ENCODE peak calls at places on chromosome 12, in ten cellular contexts. One of them, this sample, is unnamed.

GRCh38 chr12:132953163-132953425 is 3.0 kb downstream of the ZNF605 start:
- DNase-seq in stimulated activated CD4-positive, alpha-beta T cell treated with anti-CD3 and anti-CD28 coated beads, Interleukin-1b, Interleukin-23, amount 100 ng/mL, for 1 hour: no peak
- DNase-seq in cardiac muscle cell: no peak
- DNase-seq in activated CD4-positive, alpha-beta T cell treated with anti-CD3 and anti-CD28 coated beads, Interleukin-2, amount 50 U/mL, for 1 hour: no peak
- DNase-seq in GM18507: no peak
- DNase-seq in activated T-cell treated with anti-CD3 and anti-CD28 coated beads for 1 hour: no peak
- DNase-seq in endothelial cell of umbilical vein: no peak
- DNase-seq in T47D: no peak
- DNase-seq in ovary: no peak
- DNase-seq in Peyer's patch: no peak
- DNase-seq in this sample: peak; percentile 35

GRCh38 chr12:71848212-71848611 is 8.7 kb downstream of the TBC1D15 start:
- DNase-seq in endothelial cell of umbilical vein: no peak
- DNase-seq in cardiac muscle cell: no peak
- DNase-seq in T47D: no peak
- DNase-seq in Peyer's patch: no peak
- DNase-seq in ovary: no peak
- DNase-seq in stimulated activated CD4-positive, alpha-beta T cell treated with anti-CD3 and anti-CD28 coated beads, Interleukin-1b, Interleukin-23, amount 100 ng/mL, for 1 hour: no peak
- DNase-seq in activated CD4-positive, alpha-beta T cell treated with anti-CD3 and anti-CD28 coated beads, Interleukin-2, amount 50 U/mL, for 1 hour: no peak
- DNase-seq in activated T-cell treated with anti-CD3 and anti-CD28 coated beads for 1 hour: no peak
- DNase-seq in GM18507: no peak
- DNase-seq in this sample: no peak

GRCh38 chr12:62642509-62642908 is 175.9 kb downstream of the MON2 start:
- DNase-seq in T47D: no peak
- DNase-seq in Peyer's patch: no peak
- DNase-seq in stimulated activated CD4-positive, alpha-beta T cell treated with anti-CD3 and anti-CD28 coated beads, Interleukin-1b, Interleukin-23, amount 100 ng/mL, for 1 hour: no peak
- DNase-seq in ovary: no peak
- DNase-seq in activated T-cell treated with anti-CD3 and anti-CD28 coated beads for 1 hour: no peak
- DNase-seq in cardiac muscle cell: no peak
- DNase-seq in endothelial cell of umbilical vein: no peak
- DNase-seq in GM18507: no peak
- DNase-seq in activated CD4-positive, alpha-beta T cell treated with anti-CD3 and anti-CD28 coated beads, Interleukin-2, amount 50 U/mL, for 1 hour: no peak
- DNase-seq in this sample: no peak

GRCh38 chr12:44819884-44820283 is 56.2 kb downstream of the NELL2 start:
- DNase-seq in activated CD4-positive, alpha-beta T cell treated with anti-CD3 and anti-CD28 coated beads, Interleukin-2, amount 50 U/mL, for 1 hour: no peak
- DNase-seq in GM18507: no peak
- DNase-seq in T47D: no peak
- DNase-seq in endothelial cell of umbilical vein: no peak
- DNase-seq in ovary: no peak
- DNase-seq in stimulated activated CD4-positive, alpha-beta T cell treated with anti-CD3 and anti-CD28 coated beads, Interleukin-1b, Interleukin-23, amount 100 ng/mL, for 1 hour: no peak
- DNase-seq in Peyer's patch: no peak
- DNase-seq in activated T-cell treated with anti-CD3 and anti-CD28 coated beads for 1 hour: no peak
- DNase-seq in cardiac muscle cell: no peak
- DNase-seq in this sample: no peak

GRCh38 chr12:5230151-5230550 is 186.5 kb downstream of the KCNA5 start:
- DNase-seq in ovary: no peak
- DNase-seq in endothelial cell of umbilical vein: no peak
- DNase-seq in activated CD4-positive, alpha-beta T cell treated with anti-CD3 and anti-CD28 coated beads, Interleukin-2, amount 50 U/mL, for 1 hour: no peak
- DNase-seq in GM18507: no peak
- DNase-seq in cardiac muscle cell: no peak
- DNase-seq in T47D: no peak
- DNase-seq in activated T-cell treated with anti-CD3 and anti-CD28 coated beads for 1 hour: no peak
- DNase-seq in Peyer's patch: no peak
- DNase-seq in stimulated activated CD4-positive, alpha-beta T cell treated with anti-CD3 and anti-CD28 coated beads, Interleukin-1b, Interleukin-23, amount 100 ng/mL, for 1 hour: no peak
- DNase-seq in this sample: no peak

GRCh38 chr12:98595152-98595988 is 1.9 kb downstream of the SLC25A3 start:
- DNase-seq in cardiac muscle cell: no peak
- DNase-seq in Peyer's patch: no peak
- DNase-seq in stimulated activated CD4-positive, alpha-beta T cell treated with anti-CD3 and anti-CD28 coated beads, Interleukin-1b, Interleukin-23, amount 100 ng/mL, for 1 hour: no peak
- DNase-seq in activated CD4-positive, alpha-beta T cell treated with anti-CD3 and anti-CD28 coated beads, Interleukin-2, amount 50 U/mL, for 1 hour: no peak
- DNase-seq in T47D: no peak
- DNase-seq in ovary: no peak
- DNase-seq in activated T-cell treated with anti-CD3 and anti-CD28 coated beads for 1 hour: no peak
- DNase-seq in GM18507: no peak
- DNase-seq in endothelial cell of umbilical vein: peak; percentile 72
- DNase-seq in this sample: peak; percentile 17

GRCh38 chr12:69332815-69333358 is 15.3 kb upstream of the LYZ start:
- DNase-seq in activated T-cell treated with anti-CD3 and anti-CD28 coated beads for 1 hour: no peak
- DNase-seq in Peyer's patch: peak; percentile 52
- DNase-seq in T47D: no peak
- DNase-seq in cardiac muscle cell: no peak
- DNase-seq in activated CD4-positive, alpha-beta T cell treated with anti-CD3 and anti-CD28 coated beads, Interleukin-2, amount 50 U/mL, for 1 hour: no peak
- DNase-seq in ovary: no peak
- DNase-seq in stimulated activated CD4-positive, alpha-beta T cell treated with anti-CD3 and anti-CD28 coated beads, Interleukin-1b, Interleukin-23, amount 100 ng/mL, for 1 hour: no peak
- DNase-seq in endothelial cell of umbilical vein: no peak
- DNase-seq in GM18507: no peak
- DNase-seq in this sample: peak; percentile 64

GRCh38 chr12:65823481-65824313 is 586 bp upstream of the HMGA2 start:
- DNase-seq in ovary: peak; percentile 47
- DNase-seq in activated T-cell treated with anti-CD3 and anti-CD28 coated beads for 1 hour: no peak
- DNase-seq in activated CD4-positive, alpha-beta T cell treated with anti-CD3 and anti-CD28 coated beads, Interleukin-2, amount 50 U/mL, for 1 hour: no peak
- DNase-seq in endothelial cell of umbilical vein: peak; percentile 60
- DNase-seq in cardiac muscle cell: peak; percentile 86
- DNase-seq in stimulated activated CD4-positive, alpha-beta T cell treated with anti-CD3 and anti-CD28 coated beads, Interleukin-1b, Interleukin-23, amount 100 ng/mL, for 1 hour: no peak
- DNase-seq in Peyer's patch: peak; percentile 68
- DNase-seq in GM18507: no peak
- DNase-seq in T47D: peak; percentile 91
- DNase-seq in this sample: peak; percentile 89

GRCh38 chr12:45580570-45580969 is 148.9 kb upstream of the ARID2 start:
- DNase-seq in stimulated activated CD4-positive, alpha-beta T cell treated with anti-CD3 and anti-CD28 coated beads, Interleukin-1b, Interleukin-23, amount 100 ng/mL, for 1 hour: no peak
- DNase-seq in Peyer's patch: no peak
- DNase-seq in GM18507: no peak
- DNase-seq in ovary: no peak
- DNase-seq in cardiac muscle cell: no peak
- DNase-seq in activated CD4-positive, alpha-beta T cell treated with anti-CD3 and anti-CD28 coated beads, Interleukin-2, amount 50 U/mL, for 1 hour: no peak
- DNase-seq in T47D: no peak
- DNase-seq in activated T-cell treated with anti-CD3 and anti-CD28 coated beads for 1 hour: no peak
- DNase-seq in endothelial cell of umbilical vein: no peak
- DNase-seq in this sample: no peak

GRCh38 chr12:49933793-49934192 is 16.7 kb upstream of the AQP2 start:
- DNase-seq in activated T-cell treated with anti-CD3 and anti-CD28 coated beads for 1 hour: no peak
- DNase-seq in ovary: no peak
- DNase-seq in stimulated activated CD4-positive, alpha-beta T cell treated with anti-CD3 and anti-CD28 coated beads, Interleukin-1b, Interleukin-23, amount 100 ng/mL, for 1 hour: no peak
- DNase-seq in endothelial cell of umbilical vein: no peak
- DNase-seq in Peyer's patch: no peak
- DNase-seq in cardiac muscle cell: no peak
- DNase-seq in T47D: no peak
- DNase-seq in GM18507: no peak
- DNase-seq in activated CD4-positive, alpha-beta T cell treated with anti-CD3 and anti-CD28 coated beads, Interleukin-2, amount 50 U/mL, for 1 hour: no peak
- DNase-seq in this sample: no peak

GRCh38 chr12:116353958-116354357 is 76.5 kb upstream of the MED13L start:
- DNase-seq in Peyer's patch: no peak
- DNase-seq in activated CD4-positive, alpha-beta T cell treated with anti-CD3 and anti-CD28 coated beads, Interleukin-2, amount 50 U/mL, for 1 hour: no peak
- DNase-seq in endothelial cell of umbilical vein: no peak
- DNase-seq in cardiac muscle cell: no peak
- DNase-seq in activated T-cell treated with anti-CD3 and anti-CD28 coated beads for 1 hour: no peak
- DNase-seq in T47D: no peak
- DNase-seq in GM18507: no peak
- DNase-seq in ovary: no peak
- DNase-seq in stimulated activated CD4-positive, alpha-beta T cell treated with anti-CD3 and anti-CD28 coated beads, Interleukin-1b, Interleukin-23, amount 100 ng/mL, for 1 hour: no peak
- DNase-seq in this sample: no peak